ENCODE peak calls at places on chromosomes 12 and 14, in five cellular contexts. O is EL; R is GOT3; I is activated naive CD4-positive, alpha-beta T cell; D is body of pancreas. H is an unnamed sample.

GRCh38 chr14:68131907-68132306 is 312.3 kb downstream of the RAD51B start:
- DNase-seq in O (no peak), I (no peak), D (no peak), R (no peak), H (no peak)

GRCh38 chr14:72546359-72547035 is 347.4 kb downstream of the DPF3 start:
- DNase-seq in O (no peak), D (no peak), I (no peak), R (no peak), H (no peak)

GRCh38 chr14:90280096-90280495 is 23.7 kb downstream of the PSMC1 start:
- DNase-seq in D (no peak), R (no peak), O (no peak), I (no peak), H (no peak)

GRCh38 chr14:54356172-54356571 is 40.6 kb upstream of the CDKN3 start:
- DNase-seq in O (peak), D (no peak), I (no peak), R (no peak), H (no peak)

GRCh38 chr12:118430516-118430915 is 54.2 kb downstream of the SUDS3 start:
- DNase-seq in D (no peak), O (peak), R (no peak), I (no peak), H (no peak)

GRCh38 chr12:123250471-123251383 is 17.5 kb downstream of the MTRFR start:
- DNase-seq in I (no peak), D (peak), R (no peak), O (no peak), H (no peak)

GRCh38 chr12:124930576-124930975 is 16.1 kb upstream of the UBC start:
- DNase-seq in I (no peak), O (no peak), D (no peak), R (no peak), H (no peak)

GRCh38 chr12:913919-914718 is 35.4 kb downstream of the RAD52 start:
- DNase-seq in I (no peak), R (no peak), O (peak), D (no peak), H (no peak)

GRCh38 chr14:104346112-104346462 is 207.7 kb downstream of the KIF26A start:
- DNase-seq in O (no peak), D (no peak), I (no peak), R (no peak), H (no peak)

GRCh38 chr12:130796985-130797686 is 41.9 kb downstream of the STX2 start:
- DNase-seq in I (no peak), O (no peak), R (no peak), D (no peak), H (peak)

GRCh38 chr12:60148109-60148508 is 552.3 kb downstream of the SLC16A7 start:
- DNase-seq in R (no peak), D (peak), I (no peak), O (peak), H (no peak)

GRCh38 chr12:104670439-104671406 is 214.0 kb downstream of the CHST11 start:
- DNase-seq in D (no peak), O (no peak), R (no peak), I (no peak), H (no peak)

GRCh38 chr14:84988391-84988790 is 541.6 kb upstream of the FLRT2 start:
- DNase-seq in R (no peak), I (no peak), O (no peak), D (no peak), H (no peak)

GRCh38 chr14:87255046-87255445 is 737.9 kb downstream of the GALC start:
- DNase-seq in O (no peak), D (no peak), R (no peak), I (no peak), H (no peak)

GRCh38 chr12:4307593-4308333 is 13.2 kb upstream of the TIGAR start:
- DNase-seq in R (no peak), D (peak), I (no peak), O (peak), H (peak)